ENCODE peak calls at places on chromosomes 4 and X, in eight cellular contexts. G is aorta; U is effector memory CD4-positive, alpha-beta T cell; B is WERI-Rb-1; A is KG1; P is NCI-H1436; X is lung microvascular endothelial cell; Q is activated T-helper 9 cell treated with anti-CD3 and anti-CD28 coated beads, Interleukin-2, amount 50 U/mL, for 16 hours. Y is an unnamed sample.

GRCh38 chr4:106325800-106326199 is 9.4 kb downstream of the AIMP1 start:
- DNase-seq in Q (no peak), G (no peak), U (no peak), P (no peak), A (no peak), X (no peak), B (no peak), Y (no peak)

GRCh38 chr4:31356839-31357238 is 636.7 kb downstream of the PCDH7 start:
- DNase-seq in X (no peak), A (no peak), B (no peak), Q (no peak), U (no peak), G (no peak), P (no peak), Y (no peak)

GRCh38 chrX:152725409-152725808 is 8.1 kb downstream of the CSAG1 start:
- DNase-seq in G (no peak), U (no peak), A (no peak), P (no peak), Q (no peak), B (no peak), X (no peak), Y (no peak)

GRCh38 chr4:4406455-4407298 is 19.8 kb downstream of the NSG1 start:
- DNase-seq in P (no peak), A (no peak), G (peak; percentile 22), Q (no peak), X (no peak), U (no peak), B (no peak), Y (no peak)

GRCh38 chr4:54368861-54369260 is 139.8 kb downstream of the PDGFRA start:
- DNase-seq in A (no peak), G (no peak), B (no peak), U (no peak), X (no peak), P (no peak), Q (no peak), Y (no peak)

GRCh38 chr4:168585168-168586091 is 88.6 kb downstream of the PALLD start:
- DNase-seq in X (peak; percentile 86), U (no peak), B (peak; percentile 86), G (peak; percentile 84), Q (no peak), A (no peak), P (peak; percentile 62), Y (peak; percentile 87)

GRCh38 chr4:37754410-37755185 is 68.4 kb upstream of the RELL1 start:
- DNase-seq in A (no peak), U (no peak), G (no peak), P (no peak), B (no peak), Q (no peak), X (no peak), Y (no peak)

GRCh38 chr4:2288051-2288541 is 26.2 kb upstream of the MXD4 start:
- DNase-seq in Q (no peak), U (no peak), B (peak; percentile 7), G (peak; percentile 43), X (no peak), A (no peak), P (no peak), Y (no peak)

GRCh38 chr4:11446156-11446811 is 17.6 kb upstream of the HS3ST1 start:
- DNase-seq in A (no peak), B (no peak), G (no peak), Q (no peak), X (peak; percentile 80), U (no peak), P (no peak), Y (no peak)

GRCh38 chr4:84932462-84932861 is 34.0 kb downstream of the WDFY3 start:
- DNase-seq in Q (no peak), A (no peak), B (no peak), G (no peak), U (no peak), X (no peak), P (no peak), Y (no peak)

GRCh38 chr4:128837198-128837597 is 27.7 kb downstream of the JADE1 start:
- DNase-seq in B (no peak), A (no peak), X (no peak), P (no peak), Q (no peak), G (no peak), U (no peak), Y (no peak)

GRCh38 chr4:146439437-146439836 is 82.3 kb downstream of the SLC10A7 start:
- DNase-seq in Q (no peak), A (no peak), U (no peak), P (no peak), G (no peak), B (no peak), X (no peak), Y (no peak)

GRCh38 chr4:92445127-92445526 is 141.4 kb downstream of the GRID2 start:
- DNase-seq in Q (no peak), G (no peak), B (no peak), X (no peak), P (no peak), U (no peak), A (no peak), Y (no peak)

GRCh38 chr4:121428721-121429120 is 47.9 kb upstream of the QRFPR start:
- DNase-seq in X (peak; percentile 2), P (no peak), G (no peak), Q (no peak), U (no peak), A (no peak), B (no peak), Y (peak; percentile 46)

GRCh38 chr4:39698424-39699009 is 581 bp downstream of the UBE2K start:
- DNase-seq in X (peak; percentile 33), P (peak; percentile 26), B (peak; percentile 74), Q (peak; percentile 34), A (no peak), U (no peak), G (peak; percentile 54), Y (peak; percentile 32)

GRCh38 chr4:36427696-36428095 is 146.3 kb downstream of the DTHD1 start:
- DNase-seq in X (no peak), A (no peak), Q (no peak), G (no peak), U (no peak), P (no peak), B (no peak), Y (no peak)

GRCh38 chrX:136816970-136817369 is 36.2 kb upstream of the ARHGEF6 start:
- DNase-seq in U (no peak), P (no peak), B (no peak), Q (no peak), A (no peak), X (no peak), G (no peak), Y (peak; percentile 46)

GRCh38 chr4:3520276-3520675 is 11.9 kb downstream of the LRPAP1 start:
- DNase-seq in G (peak; percentile 21), Q (no peak), B (no peak), X (no peak), A (no peak), P (no peak), U (no peak), Y (no peak)

GRCh38 chr4:113476800-113477199 is 284.7 kb downstream of the CAMK2D start:
- DNase-seq in Q (no peak), G (no peak), B (no peak), X (no peak), A (no peak), P (no peak), U (no peak), Y (peak; percentile 64)

GRCh38 chr4:73770917-73771316 is 30.5 kb downstream of the CXCL8 start:
- DNase-seq in A (no peak), P (no peak), X (no peak), U (no peak), Q (no peak), G (no peak), B (no peak), Y (no peak)

GRCh38 chr4:16259531-16260246 is 33.4 kb upstream of the TAPT1 start:
- DNase-seq in X (no peak), A (no peak), B (no peak), G (no peak), P (no peak), Q (no peak), U (no peak), Y (peak; percentile 80)

GRCh38 chr4:80767944-80768343 is 262.6 kb upstream of the BMP3 start:
- DNase-seq in Q (no peak), B (no peak), X (no peak), P (no peak), U (no peak), G (no peak), A (no peak), Y (peak; percentile 19)

GRCh38 chr4:7547368-7548040 is 112.8 kb upstream of the PSAPL1 start:
- DNase-seq in B (no peak), P (no peak), X (no peak), A (no peak), G (peak; percentile 19), U (no peak), Q (no peak), Y (peak; percentile 2)

GRCh38 chr4:59664771-59665170 is 1535.4 kb upstream of the ADGRL3 start:
- DNase-seq in X (no peak), G (no peak), B (no peak), A (no peak), Q (no peak), U (no peak), P (peak; percentile 24), Y (no peak)

GRCh38 chr4:140153744-140154571 is at the start of gene MAML3:
- DNase-seq in X (peak; percentile 98), U (peak; percentile 74), A (peak; percentile 62), B (peak; percentile 98), Q (peak; percentile 71), P (peak; percentile 94), G (peak; percentile 96), Y (peak; percentile 93)

GRCh38 chr4:83783179-83783578 is 247.3 kb downstream of the GPAT3 start:
- DNase-seq in A (no peak), P (no peak), Q (no peak), U (no peak), B (no peak), X (no peak), G (no peak), Y (no peak)

GRCh38 chr4:81506731-81507130 is 35.0 kb upstream of the RASGEF1B start:
- DNase-seq in B (no peak), A (no peak), G (no peak), P (no peak), Q (no peak), U (no peak), X (no peak), Y (no peak)

GRCh38 chr4:100609810-100610209 is 92.0 kb upstream of the EMCN start:
- DNase-seq in G (no peak), U (no peak), A (no peak), B (no peak), P (no peak), X (no peak), Q (no peak), Y (no peak)

GRCh38 chr4:83504544-83504943 is 19.6 kb upstream of the ABRAXAS1 start:
- DNase-seq in X (no peak), P (no peak), B (no peak), U (no peak), G (no peak), Q (no peak), A (no peak), Y (no peak)

GRCh38 chr4:110245567-110245966 is 47.2 kb upstream of the ELOVL6 start:
- DNase-seq in P (no peak), U (no peak), B (no peak), A (no peak), G (no peak), X (no peak), Q (no peak), Y (peak; percentile 69)

GRCh38 chrX:105220636-105221035 is at the start of gene TEX13A:
- DNase-seq in P (no peak), G (no peak), A (no peak), X (no peak), Q (no peak), U (no peak), B (no peak), Y (no peak)

GRCh38 chrX:153900806-153901752 is 3.4 kb upstream of the AVPR2 start:
- DNase-seq in U (peak; percentile 32), A (peak; percentile 28), Q (peak; percentile 38), X (peak; percentile 42), P (peak; percentile 72), G (peak; percentile 78), B (peak; percentile 78), Y (peak; percentile 73)